ENCODE peak calls at places on chromosomes 5 and 9, in ten cellular contexts. G, K, L, Y, I, F, A, P, D and N are unnamed samples.

GRCh38 chr9:31799953-31800609 is 584.4 kb upstream of the ACO1 start:
- DNase-seq in P (peak; percentile 11), I (no peak), Y (no peak), F (no peak), K (peak; percentile 65), G (no peak), D (no peak), L (no peak), A (no peak), N (no peak)

GRCh38 chr5:172764861-172765765 is 5.9 kb downstream of the DUSP1 start:
- DNase-seq in D (peak; percentile 99), K (peak; percentile 98), F (peak; percentile 92), Y (peak; percentile 93), I (peak; percentile 95), G (peak; percentile 99), L (peak; percentile 91), A (peak; percentile 95), P (peak; percentile 100), N (peak; percentile 98)

GRCh38 chr9:135570456-135570855 is 8.9 kb downstream of the PAEP start:
- DNase-seq in K (no peak), I (no peak), G (no peak), L (no peak), Y (no peak), P (no peak), F (no peak), A (no peak), D (no peak), N (no peak)

GRCh38 chr9:123119566-123119965 is 86.1 kb downstream of the GPR21 start:
- DNase-seq in F (no peak), D (no peak), L (no peak), G (no peak), Y (no peak), A (no peak), P (no peak), I (no peak), K (no peak), N (no peak)

GRCh38 chr9:133971121-133971951 is 20.8 kb downstream of the VAV2 start:
- DNase-seq in G (no peak), A (no peak), Y (no peak), D (no peak), P (no peak), F (no peak), K (no peak), L (no peak), I (peak; percentile 42), N (no peak)

GRCh38 chr5:171310816-171311697 is 2.0 kb downstream of the TLX3 start:
- DNase-seq in K (peak; percentile 12), L (no peak), G (no peak), I (no peak), D (no peak), Y (no peak), A (no peak), F (no peak), P (no peak), N (no peak)

GRCh38 chr5:79301046-79301712 is 65.2 kb downstream of the JMY start:
- DNase-seq in I (no peak), Y (no peak), G (no peak), L (no peak), F (no peak), K (no peak), D (peak; percentile 28), P (no peak), A (no peak), N (peak; percentile 45)

GRCh38 chr5:133453825-133454224 is 158.5 kb downstream of the FSTL4 start:
- DNase-seq in I (no peak), D (no peak), K (no peak), Y (no peak), F (no peak), L (no peak), A (no peak), G (no peak), P (no peak), N (no peak)

GRCh38 chr9:109968702-109969450 is 188.9 kb downstream of the PALM2AKAP2 start:
- DNase-seq in I (no peak), A (no peak), K (no peak), P (peak; percentile 40), F (no peak), Y (no peak), D (no peak), L (no peak), G (no peak), N (no peak)

GRCh38 chr5:180133971-180134508 is 62.5 kb upstream of the RNF130 start:
- DNase-seq in P (no peak), A (no peak), I (no peak), F (no peak), G (no peak), Y (no peak), K (no peak), D (no peak), L (no peak), N (no peak)

GRCh38 chr5:141841376-141841775 is 36.8 kb downstream of the PCDH1 start:
- DNase-seq in I (no peak), K (no peak), D (no peak), A (no peak), F (no peak), L (no peak), Y (no peak), G (no peak), P (no peak), N (peak; percentile 63)

GRCh38 chr5:278646-279045 is 7.2 kb downstream of the PDCD6 start:
- DNase-seq in P (no peak), A (no peak), L (no peak), K (no peak), D (no peak), G (no peak), I (no peak), F (no peak), Y (no peak), N (no peak)

GRCh38 chr9:13088734-13089427 is 190.6 kb downstream of the MPDZ start:
- DNase-seq in P (peak; percentile 42), I (no peak), A (peak; percentile 42), K (peak; percentile 80), Y (no peak), L (no peak), G (no peak), F (no peak), D (no peak), N (peak; percentile 16)